ENCODE peak calls at places on chromosomes 5 and 9, in five cellular contexts. One of them, this sample, is unnamed.

GRCh38 chr9:93620881-93621820 is 44.8 kb downstream of the PHF2 start:
- DNase-seq in AML-193: no peak
- DNase-seq in lower lobe of right lung: no peak
- DNase-seq in NCI-H1930: no peak
- DNase-seq in M059J: no peak
- DNase-seq in this sample: no peak

GRCh38 chr9:123065191-123065590 is 31.7 kb downstream of the GPR21 start:
- DNase-seq in AML-193: no peak
- DNase-seq in lower lobe of right lung: no peak
- DNase-seq in NCI-H1930: no peak
- DNase-seq in M059J: no peak
- DNase-seq in this sample: no peak

GRCh38 chr9:2291980-2292704 is 277.0 kb downstream of the SMARCA2 start:
- DNase-seq in AML-193: no peak
- DNase-seq in lower lobe of right lung: no peak
- DNase-seq in NCI-H1930: no peak
- DNase-seq in M059J: peak
- DNase-seq in this sample: no peak

GRCh38 chr9:74979844-74980243 is 27.1 kb upstream of the C9orf40 start:
- DNase-seq in AML-193: no peak
- DNase-seq in lower lobe of right lung: no peak
- DNase-seq in NCI-H1930: no peak
- DNase-seq in M059J: no peak
- DNase-seq in this sample: no peak

GRCh38 chr9:128979111-128979510 is 31.6 kb downstream of the NUP188 start:
- DNase-seq in AML-193: no peak
- DNase-seq in lower lobe of right lung: no peak
- DNase-seq in NCI-H1930: no peak
- DNase-seq in M059J: no peak
- DNase-seq in this sample: no peak

GRCh38 chr9:124478014-124478753 is 27.9 kb downstream of the ADGRD2 start:
- DNase-seq in AML-193: no peak
- DNase-seq in lower lobe of right lung: no peak
- DNase-seq in NCI-H1930: no peak
- DNase-seq in M059J: no peak
- DNase-seq in this sample: no peak

GRCh38 chr9:33202552-33203300 is 35.6 kb upstream of the B4GALT1 start:
- DNase-seq in AML-193: no peak
- DNase-seq in lower lobe of right lung: no peak
- DNase-seq in NCI-H1930: no peak
- DNase-seq in M059J: peak
- DNase-seq in this sample: no peak

GRCh38 chr9:131140550-131140949 is 15.2 kb downstream of the NUP214 start:
- DNase-seq in AML-193: no peak
- DNase-seq in lower lobe of right lung: no peak
- DNase-seq in NCI-H1930: no peak
- DNase-seq in M059J: no peak
- DNase-seq in this sample: no peak

GRCh38 chr5:174106997-174107655 is 61.6 kb downstream of the NSG2 start:
- DNase-seq in AML-193: no peak
- DNase-seq in lower lobe of right lung: no peak
- DNase-seq in NCI-H1930: no peak
- DNase-seq in M059J: no peak
- DNase-seq in this sample: no peak

GRCh38 chr5:154465169-154465568 is 12.9 kb downstream of the HAND1 start:
- DNase-seq in AML-193: peak
- DNase-seq in lower lobe of right lung: no peak
- DNase-seq in NCI-H1930: no peak
- DNase-seq in M059J: peak
- DNase-seq in this sample: no peak

GRCh38 chr5:55232985-55233928 is at the start of gene CCNO:
- DNase-seq in AML-193: no peak
- DNase-seq in lower lobe of right lung: peak
- DNase-seq in NCI-H1930: peak
- DNase-seq in M059J: peak
- DNase-seq in this sample: no peak

GRCh38 chr5:21398511-21398910 is 1410.5 kb upstream of the CDH18 start:
- DNase-seq in AML-193: no peak
- DNase-seq in lower lobe of right lung: no peak
- DNase-seq in NCI-H1930: no peak
- DNase-seq in M059J: no peak
- DNase-seq in this sample: no peak

GRCh38 chr5:174623438-174624019 is 100.9 kb upstream of the MSX2 start:
- DNase-seq in AML-193: no peak
- DNase-seq in lower lobe of right lung: no peak
- DNase-seq in NCI-H1930: peak
- DNase-seq in M059J: no peak
- DNase-seq in this sample: no peak

GRCh38 chr9:38413283-38413682 is 11.0 kb downstream of the IGFBPL1 start:
- DNase-seq in AML-193: no peak
- DNase-seq in lower lobe of right lung: no peak
- DNase-seq in NCI-H1930: no peak
- DNase-seq in M059J: no peak
- DNase-seq in this sample: no peak

GRCh38 chr5:156706631-156707030 is 143.5 kb upstream of the PPP1R2B start:
- DNase-seq in AML-193: no peak
- DNase-seq in lower lobe of right lung: no peak
- DNase-seq in NCI-H1930: no peak
- DNase-seq in M059J: no peak
- DNase-seq in this sample: no peak

GRCh38 chr9:132411091-132411508 is 1.1 kb downstream of the CFAP77 start:
- DNase-seq in AML-193: no peak
- DNase-seq in lower lobe of right lung: peak
- DNase-seq in NCI-H1930: peak
- DNase-seq in M059J: peak
- DNase-seq in this sample: no peak

GRCh38 chr9:109910616-109911568 is 130.9 kb downstream of the PALM2AKAP2 start:
- DNase-seq in AML-193: no peak
- DNase-seq in lower lobe of right lung: no peak
- DNase-seq in NCI-H1930: no peak
- DNase-seq in M059J: peak
- DNase-seq in this sample: no peak

GRCh38 chr5:35369965-35370790 is 139.9 kb upstream of the PRLR start:
- DNase-seq in AML-193: no peak
- DNase-seq in lower lobe of right lung: no peak
- DNase-seq in NCI-H1930: peak
- DNase-seq in M059J: peak
- DNase-seq in this sample: no peak

GRCh38 chr9:114908796-114909448 is 21.5 kb downstream of the TNFSF8 start:
- DNase-seq in AML-193: no peak
- DNase-seq in lower lobe of right lung: no peak
- DNase-seq in NCI-H1930: no peak
- DNase-seq in M059J: peak
- DNase-seq in this sample: no peak

GRCh38 chr5:34519489-34520220 is 136.5 kb upstream of the RAI14 start:
- DNase-seq in AML-193: no peak
- DNase-seq in lower lobe of right lung: no peak
- DNase-seq in NCI-H1930: no peak
- DNase-seq in M059J: peak
- DNase-seq in this sample: no peak

GRCh38 chr9:24257726-24258125 is 288.0 kb downstream of the IZUMO3 start:
- DNase-seq in AML-193: no peak
- DNase-seq in lower lobe of right lung: no peak
- DNase-seq in NCI-H1930: no peak
- DNase-seq in M059J: peak
- DNase-seq in this sample: no peak

GRCh38 chr5:61245486-61245885 is 83.2 kb upstream of the SMIM15 start:
- DNase-seq in AML-193: no peak
- DNase-seq in lower lobe of right lung: no peak
- DNase-seq in NCI-H1930: no peak
- DNase-seq in M059J: peak
- DNase-seq in this sample: no peak

GRCh38 chr9:124187311-124187710 is 70.4 kb upstream of the NEK6 start:
- DNase-seq in AML-193: no peak
- DNase-seq in lower lobe of right lung: no peak
- DNase-seq in NCI-H1930: no peak
- DNase-seq in M059J: no peak
- DNase-seq in this sample: no peak

GRCh38 chr5:150502106-150502505 is 5.8 kb upstream of the NDST1 start:
- DNase-seq in AML-193: no peak
- DNase-seq in lower lobe of right lung: no peak
- DNase-seq in NCI-H1930: no peak
- DNase-seq in M059J: peak
- DNase-seq in this sample: no peak

GRCh38 chr5:956178-956761 is 52.3 kb upstream of the NKD2 start:
- DNase-seq in AML-193: no peak
- DNase-seq in lower lobe of right lung: no peak
- DNase-seq in NCI-H1930: no peak
- DNase-seq in M059J: no peak
- DNase-seq in this sample: no peak

GRCh38 chr5:82525626-82526025 is 247.5 kb upstream of the RPS23 start:
- DNase-seq in AML-193: no peak
- DNase-seq in lower lobe of right lung: no peak
- DNase-seq in NCI-H1930: no peak
- DNase-seq in M059J: no peak
- DNase-seq in this sample: no peak

GRCh38 chr5:43851741-43852140 is 248.8 kb downstream of the NNT start:
- DNase-seq in AML-193: no peak
- DNase-seq in lower lobe of right lung: no peak
- DNase-seq in NCI-H1930: no peak
- DNase-seq in M059J: peak
- DNase-seq in this sample: no peak

GRCh38 chr5:5220896-5221295 is 80.8 kb downstream of the ADAMTS16 start:
- DNase-seq in AML-193: no peak
- DNase-seq in lower lobe of right lung: no peak
- DNase-seq in NCI-H1930: no peak
- DNase-seq in M059J: peak
- DNase-seq in this sample: no peak

GRCh38 chr5:148696438-148697036 is 42.2 kb upstream of the HTR4 start:
- DNase-seq in AML-193: no peak
- DNase-seq in lower lobe of right lung: no peak
- DNase-seq in NCI-H1930: no peak
- DNase-seq in M059J: no peak
- DNase-seq in this sample: no peak

GRCh38 chr9:114945601-114946000 is 15.2 kb upstream of the TNFSF8 start:
- DNase-seq in AML-193: no peak
- DNase-seq in lower lobe of right lung: no peak
- DNase-seq in NCI-H1930: no peak
- DNase-seq in M059J: no peak
- DNase-seq in this sample: no peak